ENCODE peak calls at places on chromosomes 12 and 14, in ten cellular contexts. J is GM13976, V is WTC11, P is ovary, T is body of pancreas, G is fibroblast of mammary gland, R is nephron progenitor cell, W is fibroblast of the aortic adventitia, S is transverse colon, I is HFF-Myc. U is an unnamed sample.

GRCh38 chr12:10936495-10936894 is 2.6 kb downstream of the TAS2R14 start:
- DNase-seq in J (no peak), V (no peak), P (no peak), T (no peak), G (no peak), R (no peak), W (no peak), S (no peak), I (no peak), U (no peak)

GRCh38 chr12:44874981-44875416 is 1.1 kb downstream of the NELL2 start:
- DNase-seq in J (peak; percentile 29), V (peak; percentile 31), P (no peak), T (no peak), G (no peak), R (peak; percentile 17), W (no peak), S (no peak), I (no peak), U (no peak)

GRCh38 chr12:75656650-75657049 is 145.2 kb upstream of the KRR1 start:
- DNase-seq in J (no peak), V (no peak), P (no peak), T (no peak), G (peak; percentile 87), R (no peak), W (peak; percentile 94), S (no peak), I (no peak), U (peak; percentile 85)

GRCh38 chr14:73591690-73592448 is at the start of gene ACOT4:
- DNase-seq in J (peak; percentile 80), V (peak; percentile 59), P (no peak), T (peak; percentile 60), G (no peak), R (peak; percentile 55), W (peak; percentile 23), S (peak; percentile 56), I (no peak), U (peak; percentile 65)

GRCh38 chr12:31214626-31215520 is 111.1 kb downstream of the SINHCAF start:
- DNase-seq in J (no peak), V (no peak), P (no peak), T (no peak), G (no peak), R (no peak), W (no peak), S (no peak), I (no peak), U (no peak)

GRCh38 chr14:93332853-93333630 is at the start of gene BTBD7:
- DNase-seq in J (peak; percentile 98), V (peak; percentile 91), P (peak; percentile 93), T (peak; percentile 97), G (peak; percentile 91), R (peak; percentile 97), W (peak; percentile 90), S (peak; percentile 97), I (peak; percentile 84), U (peak; percentile 96)

GRCh38 chr12:8638951-8639350 is 23.7 kb downstream of the MFAP5 start:
- DNase-seq in J (no peak), V (no peak), P (no peak), T (no peak), G (no peak), R (no peak), W (no peak), S (no peak), I (no peak), U (no peak)

GRCh38 chr14:56482306-56482705 is 97.3 kb upstream of the TMEM260 start:
- DNase-seq in J (no peak), V (peak; percentile 58), P (no peak), T (no peak), G (peak; percentile 17), R (peak; percentile 49), W (peak; percentile 8), S (no peak), I (no peak), U (peak; percentile 37)

GRCh38 chr14:75279153-75279738 is 618 bp downstream of the FOS start:
- DNase-seq in J (peak; percentile 53), V (peak; percentile 38), P (peak; percentile 78), T (peak; percentile 64), G (peak; percentile 87), R (peak; percentile 54), W (peak; percentile 86), S (peak; percentile 77), I (no peak), U (peak; percentile 51)

GRCh38 chr12:67541625-67541991 is 106.9 kb upstream of the DYRK2 start:
- DNase-seq in J (no peak), V (no peak), P (no peak), T (peak; percentile 27), G (no peak), R (no peak), W (no peak), S (no peak), I (no peak), U (peak; percentile 76)

GRCh38 chr14:102982852-102983470 is 60.5 kb downstream of the AMN start:
- DNase-seq in J (no peak), V (no peak), P (no peak), T (no peak), G (no peak), R (no peak), W (no peak), S (no peak), I (no peak), U (no peak)
- TF ChIP-seq CTCF in J (no peak), V (no peak), P (no peak), T (no peak), G (no peak), R (no peak), W (no peak), S (no peak), I (no peak), U (no peak)

GRCh38 chr14:102498005-102498677 is 11.4 kb downstream of the ANKRD9 start:
- DNase-seq in J (no peak), V (peak; percentile 68), P (no peak), T (no peak), G (peak; percentile 17), R (no peak), W (no peak), S (peak; percentile 60), I (no peak), U (no peak)
- TF ChIP-seq CTCF in J (no peak), V (peak; percentile 45), P (no peak), T (no peak), G (no peak), R (no peak), W (peak; percentile 26), S (peak; percentile 43), I (peak; percentile 27), U (no peak)

DNA sequence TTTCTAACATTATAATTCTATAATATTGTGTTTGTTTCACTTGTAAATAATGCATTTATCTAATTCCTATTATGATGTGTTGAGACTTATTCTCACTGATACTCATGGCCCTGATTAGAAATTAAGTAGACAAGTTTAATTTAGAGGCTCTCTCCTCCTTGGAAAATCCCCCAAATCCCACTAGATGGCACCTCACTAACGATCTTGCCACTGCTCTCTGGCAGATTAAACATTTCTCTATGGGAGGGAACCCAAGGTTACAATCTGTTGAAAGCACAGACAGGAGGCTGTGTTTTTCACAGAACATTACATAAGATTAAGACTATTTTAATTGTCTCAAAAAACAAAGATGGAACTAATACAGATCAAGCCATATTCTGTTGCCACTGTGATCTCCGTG is 318.7 kb downstream of the LRFN5 start:
- DNase-seq in J (no peak), V (no peak), P (no peak), T (no peak), G (peak; percentile 31), R (no peak), W (peak; percentile 59), S (no peak), I (peak; percentile 1), U (no peak)
- TF ChIP-seq CTCF in J (no peak), V (no peak), P (no peak), T (peak; percentile 41), G (peak; percentile 38), R (peak; percentile 27), W (peak; percentile 54), S (no peak), I (peak; percentile 14), U (no peak)

GRCh38 chr12:74111688-74112360 is 425.8 kb upstream of the ATXN7L3B start:
- DNase-seq in J (no peak), V (peak; percentile 72), P (no peak), T (no peak), G (peak; percentile 1), R (peak; percentile 44), W (no peak), S (no peak), I (no peak), U (peak; percentile 66)
- TF ChIP-seq CTCF in J (peak; percentile 29), V (peak; percentile 65), P (no peak), T (peak; percentile 48), G (peak; percentile 18), R (peak; percentile 56), W (no peak), S (no peak), I (no peak), U (peak; percentile 43)

GRCh38 chr12:56034586-56035332 is 7.0 kb upstream of the RPS26 start:
- DNase-seq in J (no peak), V (no peak), P (no peak), T (no peak), G (no peak), R (no peak), W (no peak), S (no peak), I (no peak), U (no peak)

GRCh38 chr12:56029166-56029519 is 8.3 kb downstream of the IKZF4 start:
- DNase-seq in J (no peak), V (no peak), P (no peak), T (no peak), G (peak; percentile 74), R (no peak), W (peak; percentile 88), S (no peak), I (no peak), U (no peak)

GRCh38 chr12:56032006-56032405 is 9.7 kb upstream of the RPS26 start:
- DNase-seq in J (no peak), V (no peak), P (no peak), T (no peak), G (no peak), R (no peak), W (no peak), S (no peak), I (no peak), U (no peak)

GRCh38 chr12:56028511-56029165 is 7.8 kb downstream of the IKZF4 start:
- DNase-seq in J (no peak), V (no peak), P (no peak), T (no peak), G (no peak), R (no peak), W (no peak), S (no peak), I (no peak), U (no peak)

GRCh38 chr12:56029666-56030293 is 8.9 kb downstream of the IKZF4 start:
- DNase-seq in J (peak; percentile 66), V (peak; percentile 50), P (peak; percentile 52), T (peak; percentile 56), G (peak; percentile 68), R (peak; percentile 38), W (peak; percentile 83), S (peak; percentile 47), I (no peak), U (peak; percentile 78)
- TF ChIP-seq CTCF in J (peak; percentile 67), V (peak; percentile 54), P (peak; percentile 14), T (peak; percentile 74), G (peak; percentile 85), R (peak; percentile 54), W (peak; percentile 86), S (peak; percentile 70), I (peak; percentile 84), U (peak; percentile 74)

U was measured in Calu3.